ENCODE peak calls at places on chromosomes 4 and X, in five cellular contexts. K is stomach, W is suprapubic skin, G is SK-N-SH, N is tibial nerve. I is an unnamed sample.

GRCh38 chr4:182872886-182873285 is 44.3 kb downstream of the DCTD start:
- DNase-seq in K (no peak), W (no peak), G (no peak), N (no peak), I (no peak)

GRCh38 chrX:15930585-15930984 is 76.0 kb upstream of the AP1S2 start:
- DNase-seq in N (no peak), W (no peak), G (peak; percentile 24), K (no peak), I (no peak)

GRCh38 chrX:119008122-119008744 is 33.8 kb downstream of the LONRF3 start:
- DNase-seq in W (no peak), K (peak; percentile 28), G (peak; percentile 43), N (no peak), I (no peak)

GRCh38 chr4:103375278-103375677 is 177.1 kb upstream of the CENPE start:
- DNase-seq in G (no peak), K (no peak), W (no peak), N (no peak), I (no peak)

GRCh38 chr4:37973481-37973880 is 13.3 kb downstream of the PTTG2 start:
- DNase-seq in G (no peak), N (no peak), W (no peak), K (no peak), I (no peak)

GRCh38 chr4:118175506-118175905 is 141.2 kb downstream of the NDST3 start:
- DNase-seq in G (no peak), K (no peak), W (no peak), N (no peak), I (no peak)

GRCh38 chr4:158962396-158962795 is 140.5 kb upstream of the RAPGEF2 start:
- DNase-seq in W (no peak), K (no peak), G (no peak), N (no peak), I (no peak)

GRCh38 chrX:148265829-148266228 is 234.6 kb upstream of the AFF2 start:
- DNase-seq in K (no peak), W (no peak), G (no peak), N (no peak), I (no peak)

GRCh38 chrX:70505451-70505841 is 60.8 kb downstream of the DLG3 start:
- DNase-seq in G (no peak), K (no peak), W (no peak), N (no peak), I (no peak)

GRCh38 chr4:110106946-110107325 is 91.5 kb downstream of the ELOVL6 start:
- DNase-seq in W (no peak), G (no peak), K (no peak), N (no peak), I (no peak)

GRCh38 chrX:32877592-32877991 is 333.8 kb downstream of the DMD start:
- DNase-seq in W (no peak), N (no peak), G (no peak), K (no peak), I (no peak)

GRCh38 chr4:36177946-36178345 is 66.4 kb downstream of the ARAP2 start:
- DNase-seq in K (no peak), W (no peak), G (no peak), N (no peak), I (no peak)

GRCh38 chrX:149275836-149276235 is 229.3 kb downstream of the IDS start:
- DNase-seq in K (no peak), G (no peak), W (no peak), N (no peak), I (no peak)

GRCh38 chr4:33780952-33781655 is 2463.2 kb downstream of the ARAP2 start:
- DNase-seq in K (no peak), G (no peak), N (no peak), W (no peak), I (no peak)

GRCh38 chrX:16516473-16516872 is 133.5 kb upstream of the S100G start:
- DNase-seq in W (no peak), G (no peak), N (no peak), K (no peak), I (no peak)

GRCh38 chrX:80223922-80224579 is 196.2 kb upstream of the TENT5D start:
- DNase-seq in N (no peak), W (no peak), G (peak; percentile 4), K (no peak), I (no peak)

GRCh38 chr4:83436680-83437079 is 18.9 kb downstream of the HELQ start:
- DNase-seq in G (no peak), N (no peak), W (no peak), K (no peak), I (no peak)

GRCh38 chr4:163866728-163867313 is 372.3 kb downstream of the TMA16 start:
- DNase-seq in K (no peak), N (no peak), W (no peak), G (no peak), I (no peak)

GRCh38 chr4:105106416-105106815 is 40.3 kb upstream of the TET2 start:
- DNase-seq in W (no peak), K (no peak), G (no peak), N (peak; percentile 26), I (no peak)

GRCh38 chr4:187993827-187994226 is 1.7 kb upstream of the ZFP42 start:
- DNase-seq in N (no peak), G (no peak), W (no peak), K (no peak), I (no peak)

GRCh38 chrX:100685997-100686305 is 42.0 kb downstream of the SRPX2 start:
- DNase-seq in G (no peak), N (no peak), K (no peak), W (no peak), I (no peak)

GRCh38 chr4:67122029-67122428 is 423.3 kb downstream of the CENPC start:
- DNase-seq in G (no peak), N (no peak), K (no peak), W (no peak), I (no peak)

GRCh38 chr4:169239236-169239905 is 31.4 kb downstream of the SH3RF1 start:
- DNase-seq in G (no peak), N (no peak), W (no peak), K (no peak), I (no peak)

GRCh38 chrX:15674514-15674898 is 9.9 kb upstream of the CLTRN start:
- DNase-seq in W (peak; percentile 99), K (peak; percentile 98), N (peak; percentile 86), G (peak; percentile 86), I (peak; percentile 97)

GRCh38 chr4:124884316-124884715 is 171.8 kb upstream of the ANKRD50 start:
- DNase-seq in N (no peak), G (no peak), W (no peak), K (no peak), I (no peak)

GRCh38 chr4:125390126-125390525 is 75.4 kb downstream of the FAT4 start:
- DNase-seq in K (no peak), G (no peak), N (no peak), W (no peak), I (no peak)

GRCh38 chrX:49071877-49072711 is 1.7 kb downstream of the PRAF2 start:
- DNase-seq in G (peak; percentile 71), N (peak; percentile 68), K (peak; percentile 87), W (peak; percentile 69), I (peak; percentile 77)

GRCh38 chrX:47446971-47447370 is 36.1 kb downstream of the ZNF41 start:
- DNase-seq in W (no peak), N (no peak), G (no peak), K (no peak), I (no peak)
- H3K9me3 ChIP-seq in W (no peaks in the 10 kb centered on the region), N (peaks cover 26% of the 10 kb centered on the region), G (no peaks in the 10 kb centered on the region), K (peaks cover 72% of the 10 kb centered on the region), I (no peaks in the 10 kb centered on the region)

GRCh38 chr4:13236485-13236884 is 247.7 kb downstream of the RAB28 start:
- DNase-seq in N (no peak), K (no peak), G (no peak), W (no peak), I (no peak)
- TF ChIP-seq EP300 in N (no peak), K (no peak), G (no peak), W (no peak), I (no peak)

GRCh38 chr4:45363931-45364330 is 637.6 kb upstream of the GNPDA2 start:
- DNase-seq in N (no peak), W (no peak), G (no peak), K (no peak), I (no peak)
- H3K9me3 ChIP-seq in N (no peaks in the 10 kb centered on the region), W (no peaks in the 10 kb centered on the region), G (no peaks in the 10 kb centered on the region), K (peaks cover 3% of the 10 kb centered on the region), I (no peaks in the 10 kb centered on the region)

GRCh38 chrX:74277320-74277719 is 26.7 kb upstream of the ZCCHC13 start:
- DNase-seq in W (no peak), N (no peak), K (no peak), G (no peak), I (no peak)

GRCh38 chrX:74272230-74272629 is 31.8 kb upstream of the ZCCHC13 start:
- DNase-seq in W (no peak), K (no peak), G (no peak), N (no peak), I (no peak)

GRCh38 chrX:74280759-74281158 is 23.2 kb upstream of the ZCCHC13 start:
- DNase-seq in N (no peak), K (no peak), G (no peak), W (no peak), I (no peak)

GRCh38 chrX:74277846-74278245 is 26.1 kb upstream of the ZCCHC13 start:
- DNase-seq in N (no peak), G (no peak), W (no peak), K (no peak), I (no peak)
- TF ChIP-seq EP300 in N (no peak), G (no peak), W (no peak), K (no peak), I (no peak)

GRCh38 chrX:66632473-66632872 is 6.4 kb downstream of the EDA2R start:
- DNase-seq in W (no peak), K (no peak), N (no peak), G (no peak), I (no peak)
- H3K9me3 ChIP-seq in W (no peaks in the 10 kb centered on the region), K (no peaks in the 10 kb centered on the region), N (no peaks in the 10 kb centered on the region), G (no peaks in the 10 kb centered on the region), I (no peaks in the 10 kb centered on the region)

GRCh38 chrX:40127052-40127451 is 29.3 kb upstream of the BCOR start:
- DNase-seq in G (no peak), N (no peak), W (no peak), K (no peak), I (no peak)

GRCh38 chrX:40131644-40132376 is 34.1 kb upstream of the BCOR start:
- DNase-seq in G (no peak), W (no peak), N (no peak), K (no peak), I (no peak)

GRCh38 chrX:40130207-40130606 is 32.4 kb upstream of the BCOR start:
- DNase-seq in W (no peak), K (no peak), G (no peak), N (no peak), I (no peak)

DNA sequence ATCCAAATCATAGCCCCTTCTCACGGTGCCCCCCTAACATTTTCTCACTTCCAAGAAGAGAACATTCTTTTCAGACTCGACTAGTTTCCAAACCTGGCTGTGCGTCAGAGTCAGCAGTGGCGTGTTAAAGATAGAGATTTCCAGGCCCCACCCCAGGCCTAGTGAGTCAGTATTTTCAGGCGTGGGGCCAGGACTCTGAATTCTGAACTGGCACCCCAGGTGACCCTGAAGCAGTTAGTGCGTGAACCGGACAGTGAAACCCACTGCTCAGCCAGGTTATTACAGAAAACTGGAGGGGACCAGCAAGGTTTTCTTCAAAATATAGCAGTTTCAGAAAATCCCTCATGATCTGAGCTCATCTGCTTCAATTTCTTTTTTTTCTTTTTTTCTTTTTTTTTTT is 35.0 kb upstream of the BCOR start:
- DNase-seq in G (no peak), K (peak; percentile 82), W (peak; percentile 86), N (peak; percentile 70), I (peak; percentile 84)
- TF ChIP-seq EP300 in G (no peak), K (no peak), W (no peak), N (peak; percentile 35), I (no peak)

I was measured in ovary.